ENCODE peak calls at places on chromosomes 16 and 17, in six cellular contexts. V is epithelial cell of esophagus, Q is AG04449, O is WTC11, M is heart left ventricle, J is cardiac muscle cell. R is an unnamed sample.

GRCh38 chr16:23408242-23409201 is 44.5 kb downstream of the COG7 start:
- DNase-seq in V (peak), Q (no peak), O (no peak), M (peak), J (no peak), R (no peak)

GRCh38 chr16:67423015-67423414 is 6.7 kb upstream of the ZDHHC1 start:
- DNase-seq in V (no peak), Q (no peak), O (no peak), M (no peak), J (no peak), R (no peak)

GRCh38 chr16:2771496-2772402 is 5.3 kb downstream of the ELOB start:
- DNase-seq in V (no peak), Q (no peak), O (no peak), M (no peak), J (no peak), R (no peak)

GRCh38 chr17:41835800-41836549 is at the start of gene NT5C3B:
- DNase-seq in V (peak), Q (no peak), O (peak), M (peak), J (peak), R (no peak)

GRCh38 chr17:75433223-75433622 is 23.2 kb upstream of the TMEM94 start:
- DNase-seq in V (no peak), Q (no peak), O (no peak), M (no peak), J (no peak), R (no peak)

GRCh38 chr16:16007743-16008111 is 58.3 kb downstream of the ABCC1 start:
- DNase-seq in V (no peak), Q (no peak), O (no peak), M (no peak), J (no peak), R (no peak)

GRCh38 chr16:85536411-85537330 is 76.5 kb upstream of the GSE1 start:
- DNase-seq in V (no peak), Q (no peak), O (no peak), M (no peak), J (no peak), R (no peak)

GRCh38 chr16:26161461-26162180 is 469.9 kb downstream of the HS3ST4 start:
- DNase-seq in V (no peak), Q (no peak), O (no peak), M (no peak), J (no peak), R (no peak)

GRCh38 chr16:66970775-66971725 is 10.0 kb downstream of the CES3 start:
- DNase-seq in V (peak), Q (no peak), O (no peak), M (no peak), J (no peak), R (no peak)

GRCh38 chr17:65389956-65390355 is 171.5 kb downstream of the AXIN2 start:
- DNase-seq in V (no peak), Q (peak), O (no peak), M (no peak), J (no peak), R (peak)

GRCh38 chr17:81998222-81998621 is 20.8 kb downstream of the ASPSCR1 start:
- DNase-seq in V (no peak), Q (no peak), O (no peak), M (no peak), J (no peak), R (no peak)

GRCh38 chr17:41326173-41327145 is 10.9 kb upstream of the KRTAP17-1 start:
- DNase-seq in V (no peak), Q (no peak), O (no peak), M (no peak), J (no peak), R (no peak)

GRCh38 chr16:56667581-56668571 is at the start of gene MT1G:
- DNase-seq in V (no peak), Q (no peak), O (peak), M (peak), J (peak), R (no peak)

GRCh38 chr16:16096161-16096857 is 127.0 kb downstream of the ABCC6 start:
- DNase-seq in V (no peak), Q (peak), O (no peak), M (no peak), J (no peak), R (no peak)

GRCh38 chr17:57424777-57425188 is 168.5 kb downstream of the MSI2 start:
- DNase-seq in V (peak), Q (no peak), O (no peak), M (no peak), J (no peak), R (no peak)

GRCh38 chr17:65198653-65199382 is 61.6 kb downstream of the RGS9 start:
- DNase-seq in V (peak), Q (no peak), O (no peak), M (no peak), J (peak), R (peak)

GRCh38 chr16:87789437-87790277 is 23.9 kb upstream of the KLHDC4 start:
- DNase-seq in V (peak), Q (no peak), O (no peak), M (no peak), J (no peak), R (no peak)

GRCh38 chr16:72997141-72997542 is 50.8 kb downstream of the ZFHX3 start:
- DNase-seq in V (peak), Q (no peak), O (no peak), M (no peak), J (no peak), R (no peak)

GRCh38 chr16:10156111-10156510 is 26.1 kb downstream of the GRIN2A start:
- DNase-seq in V (no peak), Q (no peak), O (no peak), M (no peak), J (no peak), R (no peak)

GRCh38 chr17:34886831-34887230 is 74.4 kb downstream of the CCT6B start:
- DNase-seq in V (no peak), Q (no peak), O (no peak), M (no peak), J (no peak), R (no peak)

GRCh38 chr17:34883106-34884000 is 77.9 kb downstream of the CCT6B start:
- DNase-seq in V (no peak), Q (no peak), O (peak), M (no peak), J (no peak), R (no peak)

GRCh38 chr17:34885076-34885475 is 76.2 kb downstream of the CCT6B start:
- DNase-seq in V (no peak), Q (no peak), O (no peak), M (no peak), J (no peak), R (no peak)

DNA sequence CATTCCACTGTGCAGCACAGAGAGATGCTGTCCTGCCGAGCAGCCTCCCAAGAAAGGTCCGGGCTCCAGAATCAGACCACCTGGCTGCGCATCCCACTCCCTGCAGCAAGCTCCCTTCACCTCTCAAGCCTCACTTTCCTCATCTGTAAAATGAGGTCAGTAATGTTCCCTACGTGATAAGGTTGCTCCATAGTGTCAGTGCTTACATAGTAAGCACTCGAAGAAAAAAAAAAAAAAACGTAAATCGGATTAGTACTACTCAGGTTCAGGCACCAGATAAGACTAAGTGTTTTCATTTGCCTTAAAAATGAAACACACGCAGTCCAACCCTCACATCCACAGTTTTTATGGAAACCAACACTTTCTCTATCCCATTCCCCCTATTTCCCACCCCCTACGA is 76.7 kb downstream of the CCT6B start:
- DNase-seq in V (no peak), Q (no peak), O (no peak), M (no peak), J (no peak), R (no peak)
- TF ChIP-seq CTCF in V (no peak), Q (no peak), O (no peak), M (no peak), J (no peak), R (no peak)

GRCh38 chr17:77479372-77479781 is 338.6 kb downstream of the SEC14L1 start:
- DNase-seq in V (peak), Q (no peak), O (peak), M (no peak), J (no peak), R (no peak)
- TF ChIP-seq CTCF in V (no peak), Q (no peak), O (no peak), M (no peak), J (no peak), R (no peak)

GRCh38 chr16:70772493-70772892 is 28.5 kb downstream of the VAC14 start:
- DNase-seq in V (peak), Q (no peak), O (no peak), M (no peak), J (no peak), R (no peak)

GRCh38 chr16:70769131-70769530 is 31.8 kb downstream of the VAC14 start:
- DNase-seq in V (no peak), Q (no peak), O (no peak), M (peak), J (no peak), R (no peak)

GRCh38 chr16:70770968-70771552 is 29.9 kb downstream of the VAC14 start:
- DNase-seq in V (peak), Q (no peak), O (peak), M (no peak), J (peak), R (no peak)

GRCh38 chr16:70769761-70770160 is 31.2 kb downstream of the VAC14 start:
- DNase-seq in V (peak), Q (no peak), O (no peak), M (no peak), J (no peak), R (no peak)

DNA sequence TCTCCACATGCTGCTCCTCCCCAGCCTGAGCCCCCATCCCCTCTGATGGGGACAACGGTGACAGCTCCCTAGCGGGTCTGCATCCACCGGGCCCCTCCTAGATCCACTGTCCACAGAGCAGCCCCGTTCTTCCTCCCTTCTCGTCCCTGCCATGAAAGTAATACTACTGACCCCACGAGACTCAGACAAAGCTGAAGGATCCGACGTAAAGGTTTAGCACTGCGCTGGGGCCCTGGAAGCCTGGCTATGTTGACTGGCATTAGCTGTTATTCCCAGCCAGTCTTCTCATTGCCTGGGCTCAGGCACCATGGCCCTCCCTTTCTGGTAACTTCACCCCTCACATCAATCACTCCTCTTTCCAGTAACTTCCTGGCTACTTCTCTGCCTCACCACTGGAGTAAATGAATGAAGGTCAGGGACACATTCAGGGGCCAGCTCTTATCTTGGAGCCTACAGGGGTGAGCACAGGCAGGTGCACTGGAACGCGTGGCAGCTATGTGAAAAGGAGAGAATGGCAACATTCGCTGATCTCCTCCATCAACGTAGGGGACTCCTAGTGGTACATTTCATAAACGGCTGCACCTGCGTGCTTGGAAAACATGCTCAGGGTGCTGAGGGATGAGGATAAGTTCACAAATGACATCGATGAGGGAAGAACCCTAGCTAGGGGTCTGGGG is 30.5 kb downstream of the VAC14 start:
- DNase-seq in V (peak), Q (no peak), O (no peak), M (no peak), J (peak), R (no peak)
- TF ChIP-seq CTCF in V (no peak), Q (no peak), O (no peak), M (no peak), J (no peak), R (no peak)

DNA sequence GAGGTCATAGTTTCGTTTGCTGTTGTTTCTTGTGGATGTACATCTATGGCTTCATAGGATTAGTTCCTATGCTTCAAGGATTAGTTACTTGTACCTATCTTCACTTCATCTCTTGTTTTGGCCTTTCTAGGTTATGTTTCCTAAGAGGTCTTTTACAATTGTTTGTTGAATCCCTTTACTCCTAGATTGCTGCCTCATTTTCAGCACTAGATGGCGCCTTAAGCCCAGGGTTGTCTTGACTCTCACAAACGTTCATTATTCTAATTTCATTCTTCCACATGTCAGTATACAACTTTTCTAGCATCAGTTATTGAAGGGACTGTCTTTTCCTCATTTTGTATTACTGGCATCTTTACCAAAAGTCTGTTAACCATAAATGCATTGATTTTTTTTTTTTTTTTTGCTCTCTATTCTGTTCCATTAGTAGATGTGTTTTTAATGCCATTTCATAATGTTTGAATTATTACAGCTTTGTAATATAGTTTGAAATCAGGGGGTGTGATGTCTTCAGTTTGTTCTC is 45.0 kb upstream of the NACA2 start:
- DNase-seq in V (peak), Q (no peak), O (peak), M (no peak), J (peak), R (no peak)
- TF ChIP-seq CTCF in V (peak), Q (peak), O (peak), M (peak), J (peak), R (peak)

DNA sequence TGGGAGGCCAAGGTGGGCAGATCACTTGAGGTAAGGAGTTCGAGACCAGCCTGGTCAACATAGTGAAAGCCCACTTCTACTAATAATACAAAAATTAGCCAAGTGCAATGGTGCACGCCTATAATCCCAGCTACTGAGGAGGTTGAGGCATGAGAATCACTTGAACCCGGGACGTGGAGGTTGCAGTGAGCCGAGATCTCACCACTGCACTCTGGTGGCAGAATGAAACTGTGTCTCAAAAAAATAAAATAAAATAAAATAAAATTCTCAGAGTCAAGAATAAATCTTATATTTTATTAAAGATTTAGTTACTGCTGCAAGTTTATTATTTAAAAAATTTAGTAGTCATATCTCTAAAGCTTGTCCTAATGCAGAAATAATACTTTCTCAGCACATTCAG is 29.7 kb downstream of the ARL4D start:
- DNase-seq in V (no peak), Q (no peak), O (no peak), M (no peak), J (no peak), R (no peak)
- TF ChIP-seq CTCF in V (peak), Q (no peak), O (no peak), M (no peak), J (peak), R (no peak)